ENCODE peak calls at places on chromosomes 6 and 20, in seven cellular contexts. Q, V, P, C, D, M and B are unnamed samples.

GRCh38 chr6:3610896-3611295 is 140.6 kb downstream of the PXDC1 start:
- DNase-seq in Q (no peak), V (no peak), P (no peak), C (no peak), D (no peak), M (no peak), B (no peak)

GRCh38 chr6:105178636-105179035 is 1.2 kb downstream of the POPDC3 start:
- DNase-seq in Q (no peak), V (no peak), P (no peak), C (no peak), D (no peak), M (no peak), B (no peak)

GRCh38 chr6:122747573-122747972 is 31.9 kb upstream of the FABP7 start:
- DNase-seq in Q (no peak), V (no peak), P (no peak), C (no peak), D (no peak), M (no peak), B (no peak)

GRCh38 chr20:24955045-24955444 is 6.0 kb downstream of the CST7 start:
- DNase-seq in Q (no peak), V (peak), P (no peak), C (no peak), D (no peak), M (peak), B (no peak)

GRCh38 chr20:62141043-62141396 is 2.2 kb downstream of the PSMA7 start:
- DNase-seq in Q (no peak), V (no peak), P (no peak), C (no peak), D (no peak), M (no peak), B (no peak)

GRCh38 chr6:141483561-141484061 is 649.1 kb upstream of the GJE1 start:
- DNase-seq in Q (no peak), V (peak), P (peak), C (no peak), D (no peak), M (no peak), B (peak)

GRCh38 chr6:90865513-90865912 is 278.6 kb upstream of the MAP3K7 start:
- DNase-seq in Q (no peak), V (no peak), P (no peak), C (no peak), D (no peak), M (no peak), B (no peak)

GRCh38 chr6:37960139-37960935 is 140.8 kb downstream of the ZFAND3 start:
- DNase-seq in Q (no peak), V (no peak), P (no peak), C (no peak), D (no peak), M (no peak), B (no peak)

GRCh38 chr20:49980140-49981008 is 2.4 kb upstream of the SNAI1 start:
- DNase-seq in Q (peak), V (no peak), P (no peak), C (no peak), D (no peak), M (no peak), B (no peak)

GRCh38 chr6:137776786-137777185 is 90.3 kb upstream of the TNFAIP3 start:
- DNase-seq in Q (no peak), V (no peak), P (no peak), C (no peak), D (no peak), M (no peak), B (peak)

GRCh38 chr6:133353061-133353460 is 111.9 kb downstream of the EYA4 start:
- DNase-seq in Q (no peak), V (no peak), P (no peak), C (no peak), D (no peak), M (no peak), B (no peak)

GRCh38 chr6:96196633-96197032 is 180.9 kb downstream of the FUT9 start:
- DNase-seq in Q (no peak), V (no peak), P (no peak), C (no peak), D (no peak), M (no peak), B (no peak)

GRCh38 chr6:169638915-169639314 is 62.9 kb downstream of the WDR27 start:
- DNase-seq in Q (no peak), V (no peak), P (no peak), C (no peak), D (no peak), M (peak), B (no peak)

GRCh38 chr20:19114410-19114809 is 98.0 kb upstream of the SLC24A3 start:
- DNase-seq in Q (no peak), V (no peak), P (no peak), C (no peak), D (no peak), M (no peak), B (no peak)

GRCh38 chr6:170416959-170417606 is 110.5 kb downstream of the FAM120B start:
- DNase-seq in Q (no peak), V (no peak), P (no peak), C (no peak), D (no peak), M (no peak), B (no peak)

GRCh38 chr20:52470561-52470960 is 279.0 kb upstream of the ZFP64 start:
- DNase-seq in Q (no peak), V (no peak), P (no peak), C (no peak), D (no peak), M (no peak), B (no peak)

GRCh38 chr6:27106382-27106781 is 141.1 kb upstream of the PRSS16 start:
- DNase-seq in Q (no peak), V (no peak), P (no peak), C (no peak), D (no peak), M (no peak), B (no peak)

GRCh38 chr20:49559411-49560081 is 8.4 kb downstream of the PTGIS start:
- DNase-seq in Q (no peak), V (no peak), P (no peak), C (no peak), D (no peak), M (no peak), B (peak)

GRCh38 chr6:9020001-9020400 is 584.7 kb upstream of the SLC35B3 start:
- DNase-seq in Q (no peak), V (no peak), P (no peak), C (no peak), D (no peak), M (no peak), B (no peak)

GRCh38 chr20:37358366-37359150 is 12.6 kb downstream of the SRC start:
- DNase-seq in Q (no peak), V (no peak), P (no peak), C (peak), D (no peak), M (no peak), B (no peak)

GRCh38 chr6:140576004-140576555 is 1201.6 kb upstream of the CITED2 start:
- DNase-seq in Q (no peak), V (no peak), P (no peak), C (no peak), D (no peak), M (no peak), B (no peak)

GRCh38 chr6:131950767-131951575 is at the start of gene CCN2:
- DNase-seq in Q (peak), V (peak), P (peak), C (peak), D (peak), M (peak), B (peak)

GRCh38 chr6:136323431-136324112 is 33.9 kb upstream of the BCLAF1 start:
- DNase-seq in Q (peak), V (no peak), P (peak), C (no peak), D (no peak), M (no peak), B (no peak)

GRCh38 chr6:33721529-33721928 is 10.0 kb upstream of the UQCC2 start:
- DNase-seq in Q (no peak), V (no peak), P (no peak), C (no peak), D (no peak), M (no peak), B (no peak)

GRCh38 chr6:117448732-117449131 is 23.0 kb upstream of the ROS1 start:
- DNase-seq in Q (no peak), V (no peak), P (peak), C (no peak), D (no peak), M (no peak), B (peak)

GRCh38 chr6:37700266-37700973 is 2.7 kb upstream of the MDGA1 start:
- DNase-seq in Q (no peak), V (no peak), P (no peak), C (no peak), D (no peak), M (no peak), B (no peak)

GRCh38 chr6:62775427-62776022 is 435.7 kb upstream of the FKBP1C start:
- DNase-seq in Q (peak), V (peak), P (no peak), C (no peak), D (no peak), M (no peak), B (no peak)

GRCh38 chr20:48645666-48646065 is 182.1 kb downstream of the PREX1 start:
- DNase-seq in Q (no peak), V (no peak), P (no peak), C (no peak), D (no peak), M (no peak), B (no peak)

GRCh38 chr20:29873946-29874345 is 1383.5 kb upstream of the DEFB115 start:
- DNase-seq in Q (peak), V (peak), P (peak), C (peak), D (no peak), M (peak), B (peak)

GRCh38 chr6:13303668-13304017 is 24.7 kb downstream of the TBC1D7 start:
- DNase-seq in Q (no peak), V (peak), P (peak), C (no peak), D (peak), M (peak), B (peak)

GRCh38 chr6:35213824-35214756 is at the start of gene SCUBE3:
- DNase-seq in Q (peak), V (peak), P (peak), C (no peak), D (no peak), M (no peak), B (peak)

GRCh38 chr6:102995491-102995890 is 1602.0 kb downstream of the GRIK2 start:
- DNase-seq in Q (no peak), V (no peak), P (no peak), C (no peak), D (no peak), M (no peak), B (no peak)

GRCh38 chr6:45880139-45880538 is 135.5 kb downstream of the CLIC5 start:
- DNase-seq in Q (no peak), V (no peak), P (no peak), C (no peak), D (no peak), M (no peak), B (peak)

GRCh38 chr6:169803291-169803811 is 51.9 kb downstream of the ERMARD start:
- DNase-seq in Q (no peak), V (no peak), P (no peak), C (no peak), D (no peak), M (no peak), B (no peak)

GRCh38 chr6:116405147-116405546 is 34.4 kb downstream of the DSE start:
- DNase-seq in Q (peak), V (peak), P (peak), C (no peak), D (no peak), M (no peak), B (peak)

GRCh38 chr6:52310932-52311331 is 26.4 kb upstream of the MCM3 start:
- DNase-seq in Q (no peak), V (no peak), P (no peak), C (no peak), D (peak), M (no peak), B (no peak)

GRCh38 chr6:89828988-89829590 is 591 bp upstream of the CASP8AP2 start:
- DNase-seq in Q (peak), V (no peak), P (no peak), C (no peak), D (no peak), M (no peak), B (peak)

GRCh38 chr6:30883743-30884520 is at the start of gene DDR1:
- DNase-seq in Q (peak), V (peak), P (peak), C (peak), D (peak), M (peak), B (peak)

DNA sequence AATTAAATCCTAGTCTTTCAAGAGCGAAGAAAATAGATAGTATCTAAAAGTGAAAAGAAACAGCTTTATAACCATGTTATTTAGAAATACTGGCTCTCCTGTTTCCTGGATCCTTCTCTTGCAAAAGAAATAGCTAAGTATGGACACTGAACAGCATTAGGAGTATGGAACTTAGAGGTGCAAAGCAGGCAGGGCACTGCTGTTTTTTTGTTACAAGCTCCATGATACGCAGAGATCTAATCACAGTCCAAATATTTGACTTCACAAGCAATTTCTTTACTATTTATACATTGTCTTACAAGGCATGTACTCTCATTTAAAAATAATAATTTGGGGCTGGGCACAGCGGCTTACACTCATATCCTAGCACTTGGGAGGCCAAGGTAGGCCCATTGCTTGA is 7.6 kb downstream of the TRPC4AP start:
- DNase-seq in Q (no peak), V (no peak), P (no peak), C (no peak), D (no peak), M (no peak), B (no peak)
- TF ChIP-seq CTCF in Q (no peak), V (no peak), P (no peak), C (no peak), D (no peak), M (no peak), B (no peak)

GRCh38 chr6:16712931-16713484 is 48.3 kb downstream of the ATXN1 start:
- DNase-seq in Q (no peak), V (peak), P (peak), C (no peak), D (no peak), M (peak), B (peak)
- TF ChIP-seq CTCF in Q (peak), V (peak), P (peak), C (peak), D (peak), M (peak), B (peak)

GRCh38 chr6:159298840-159299239 is 129.6 kb downstream of the FNDC1 start:
- DNase-seq in Q (no peak), V (no peak), P (no peak), C (no peak), D (no peak), M (no peak), B (no peak)
- TF ChIP-seq CTCF in Q (no peak), V (no peak), P (no peak), C (no peak), D (no peak), M (no peak), B (no peak)

GRCh38 chr6:121354764-121355163 is 20.5 kb upstream of the TBC1D32 start:
- DNase-seq in Q (no peak), V (no peak), P (no peak), C (no peak), D (no peak), M (no peak), B (peak)

GRCh38 chr6:121351911-121352310 is 17.6 kb upstream of the TBC1D32 start:
- DNase-seq in Q (no peak), V (no peak), P (no peak), C (no peak), D (no peak), M (no peak), B (no peak)

DNA sequence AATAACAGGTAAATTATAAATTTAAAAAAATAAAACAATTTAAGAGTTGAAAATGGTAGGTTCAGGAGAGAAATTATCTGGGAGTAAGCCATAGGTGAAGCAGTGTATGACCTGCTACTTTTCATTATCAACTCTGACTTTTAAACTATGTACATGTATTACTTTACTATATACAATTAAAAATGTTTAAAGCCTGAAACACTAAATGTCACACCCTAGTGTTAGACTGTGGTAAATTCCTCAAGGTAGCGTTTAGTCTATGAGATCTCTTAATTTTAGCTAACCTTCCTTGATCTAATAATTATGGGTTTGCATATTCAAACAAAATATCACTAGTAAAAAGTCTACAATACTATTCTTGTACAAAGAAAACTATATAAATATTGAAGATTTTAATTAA is 22.3 kb upstream of the TBC1D32 start:
- DNase-seq in Q (no peak), V (no peak), P (no peak), C (no peak), D (no peak), M (no peak), B (no peak)
- TF ChIP-seq CTCF in Q (peak), V (no peak), P (peak), C (no peak), D (no peak), M (no peak), B (no peak)

GRCh38 chr6:16238658-16239089 is 287 bp downstream of the GMPR start:
- DNase-seq in Q (no peak), V (no peak), P (no peak), C (no peak), D (no peak), M (no peak), B (no peak)
- TF ChIP-seq CTCF in Q (no peak), V (no peak), P (no peak), C (no peak), D (no peak), M (no peak), B (no peak)

GRCh38 chr6:16514249-16514648 is 247.0 kb downstream of the ATXN1 start:
- DNase-seq in Q (peak), V (peak), P (peak), C (no peak), D (no peak), M (no peak), B (peak)
- TF ChIP-seq CTCF in Q (peak), V (peak), P (peak), C (peak), D (peak), M (peak), B (peak)